ENCODE peak calls at places on chromosomes 7 and 10, in seven cellular contexts. O, H, E, F, G, J and I are unnamed samples. For H3K36me3, the result is how much of the 10 kb centered on the place peaks cover.

GRCh38 chr10:103512166-103512565 is 18.7 kb downstream of the NEURL1 start:
- DNase-seq in O (no peak), H (no peak), E (peak), F (no peak), G (no peak), J (no peak), I (no peak)

GRCh38 chr10:57338823-57339558 is 928.7 kb downstream of the IPMK start:
- DNase-seq in O (peak), H (peak), E (peak), F (no peak), G (no peak), J (no peak), I (no peak)

GRCh38 chr7:17501461-17502208 is 203.2 kb downstream of the AHR start:
- DNase-seq in O (no peak), H (no peak), E (no peak), F (no peak), G (no peak), J (no peak), I (no peak)

GRCh38 chr7:134651991-134652390 is 5.3 kb downstream of the BPGM start:
- DNase-seq in O (no peak), H (no peak), E (no peak), F (no peak), G (no peak), J (no peak), I (no peak)

GRCh38 chr10:21953585-21954057 is 49.9 kb downstream of the DNAJC1 start:
- DNase-seq in O (no peak), H (peak), E (peak), F (no peak), G (no peak), J (no peak), I (no peak)

GRCh38 chr10:103021150-103021896 is 103.2 kb downstream of the CNNM2 start:
- DNase-seq in O (no peak), H (peak), E (no peak), F (no peak), G (no peak), J (no peak), I (no peak)

GRCh38 chr7:55212838-55213237 is 152.3 kb upstream of the LANCL2 start:
- DNase-seq in O (no peak), H (no peak), E (peak), F (no peak), G (no peak), J (no peak), I (no peak)

GRCh38 chr7:122827763-122828162 is 58.5 kb downstream of the CADPS2 start:
- DNase-seq in O (no peak), H (no peak), E (no peak), F (no peak), G (no peak), J (no peak), I (no peak)

GRCh38 chr7:30172451-30172850 is 37.7 kb downstream of the MTURN start:
- DNase-seq in O (no peak), H (no peak), E (no peak), F (no peak), G (no peak), J (no peak), I (no peak)

GRCh38 chr7:7972128-7972527 is 3.5 kb downstream of the GLCCI1 start:
- DNase-seq in O (no peak), H (peak), E (peak), F (no peak), G (no peak), J (no peak), I (no peak)

GRCh38 chr10:29022513-29022912 is 266.4 kb upstream of the LYZL1 start:
- DNase-seq in O (no peak), H (peak), E (peak), F (no peak), G (no peak), J (no peak), I (no peak)

GRCh38 chr10:50063100-50063499 is 4.7 kb upstream of the WASHC2A start:
- DNase-seq in O (no peak), H (peak), E (peak), F (no peak), G (no peak), J (no peak), I (no peak)

GRCh38 chr7:1285556-1286301 is 53.1 kb downstream of the UNCX start:
- DNase-seq in O (no peak), H (no peak), E (no peak), F (no peak), G (no peak), J (no peak), I (no peak)

GRCh38 chr7:138948403-138948802 is 32.8 kb downstream of the KIAA1549 start:
- DNase-seq in O (no peak), H (no peak), E (no peak), F (no peak), G (no peak), J (no peak), I (no peak)

GRCh38 chr10:79191951-79192676 is 123.3 kb downstream of the ZMIZ1 start:
- DNase-seq in O (no peak), H (no peak), E (no peak), F (no peak), G (no peak), J (no peak), I (no peak)

GRCh38 chr10:110765513-110766375 is 106.0 kb upstream of the PDCD4 start:
- DNase-seq in O (peak), H (no peak), E (no peak), F (no peak), G (no peak), J (no peak), I (no peak)

GRCh38 chr10:77834943-77835668 is 91.4 kb downstream of the DLG5 start:
- DNase-seq in O (no peak), H (no peak), E (no peak), F (no peak), G (no peak), J (no peak), I (no peak)

GRCh38 chr7:46663025-46663424 is 742.0 kb upstream of the IGFBP3 start:
- DNase-seq in O (no peak), H (no peak), E (no peak), F (no peak), G (no peak), J (no peak), I (no peak)

GRCh38 chr10:11793762-11794479 is 29.2 kb upstream of the PROSER2 start:
- DNase-seq in O (no peak), H (no peak), E (no peak), F (no peak), G (no peak), J (no peak), I (no peak)

GRCh38 chr7:108461855-108462254 is 5.6 kb upstream of the NRCAM start:
- DNase-seq in O (no peak), H (no peak), E (peak), F (no peak), G (no peak), J (no peak), I (no peak)

GRCh38 chr10:75982611-75983369 is 551.4 kb downstream of the LRMDA start:
- DNase-seq in O (no peak), H (no peak), E (no peak), F (no peak), G (peak), J (peak), I (no peak)

GRCh38 chr7:98283127-98283886 is 1.8 kb downstream of the BRI3 start:
- DNase-seq in O (no peak), H (no peak), E (peak), F (no peak), G (no peak), J (peak), I (peak)

DNA sequence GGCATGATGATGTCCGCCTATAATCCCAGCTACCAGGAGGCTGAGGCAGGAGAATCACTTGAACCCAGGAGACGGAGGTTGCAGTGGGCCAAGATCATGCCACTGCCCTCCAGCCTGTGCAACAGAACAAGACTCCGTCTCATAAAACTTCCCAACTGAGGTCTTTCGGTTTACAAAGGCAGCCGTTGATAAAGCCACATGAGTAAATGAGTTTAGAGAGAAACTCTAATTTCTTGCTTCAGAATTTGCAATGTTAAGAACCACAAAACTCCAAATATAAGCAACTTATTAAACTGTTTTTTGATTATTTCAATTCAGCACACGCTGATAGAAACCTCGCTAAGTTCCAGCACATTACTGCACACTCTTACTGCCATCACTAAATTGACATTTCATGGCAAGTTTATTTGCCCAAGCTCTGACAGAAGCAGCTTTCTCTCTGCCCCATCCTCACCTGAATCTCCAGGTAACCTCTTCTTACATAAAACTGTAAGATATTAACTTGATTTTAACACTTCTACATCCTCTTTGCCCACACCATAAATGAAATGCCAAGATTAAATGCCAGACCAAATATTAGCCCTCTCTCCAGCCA is 67.7 kb downstream of the FGFR2 start:
- DNase-seq in O (no peak), H (no peak), E (no peak), F (no peak), G (no peak), J (no peak), I (no peak)
- H3K27ac ChIP-seq in O (no peak), H (no peak), E (no peak), F (peak), G (no peak), J (no peak), I (no peak)

DNA sequence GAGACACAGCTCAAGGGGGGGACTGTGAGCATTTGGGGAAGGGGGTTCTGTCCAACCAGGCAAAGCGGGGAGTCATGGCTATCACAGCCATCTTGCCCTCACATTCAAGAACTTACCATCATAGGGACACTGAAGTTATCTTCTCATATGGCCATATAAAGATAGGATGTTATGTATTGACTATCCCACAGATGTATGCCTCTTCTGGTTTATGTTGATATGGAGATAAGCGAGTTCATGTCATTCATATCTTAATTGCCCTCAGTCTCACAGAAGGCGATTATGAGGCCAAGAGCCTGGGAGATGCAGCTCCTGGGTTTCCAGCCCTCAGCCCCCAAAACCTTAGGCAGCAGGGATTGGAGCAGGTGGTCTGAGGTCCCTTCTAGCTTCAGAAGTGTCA is 8.5 kb upstream of the ANKRD61 start:
- DNase-seq in O (no peak), H (no peak), E (peak), F (no peak), G (no peak), J (no peak), I (no peak)
- H3K36me3 ChIP-seq in O (under half), H (under half), E (half or more), F (under half), G (under half), J (half or more), I (under half)

DNA sequence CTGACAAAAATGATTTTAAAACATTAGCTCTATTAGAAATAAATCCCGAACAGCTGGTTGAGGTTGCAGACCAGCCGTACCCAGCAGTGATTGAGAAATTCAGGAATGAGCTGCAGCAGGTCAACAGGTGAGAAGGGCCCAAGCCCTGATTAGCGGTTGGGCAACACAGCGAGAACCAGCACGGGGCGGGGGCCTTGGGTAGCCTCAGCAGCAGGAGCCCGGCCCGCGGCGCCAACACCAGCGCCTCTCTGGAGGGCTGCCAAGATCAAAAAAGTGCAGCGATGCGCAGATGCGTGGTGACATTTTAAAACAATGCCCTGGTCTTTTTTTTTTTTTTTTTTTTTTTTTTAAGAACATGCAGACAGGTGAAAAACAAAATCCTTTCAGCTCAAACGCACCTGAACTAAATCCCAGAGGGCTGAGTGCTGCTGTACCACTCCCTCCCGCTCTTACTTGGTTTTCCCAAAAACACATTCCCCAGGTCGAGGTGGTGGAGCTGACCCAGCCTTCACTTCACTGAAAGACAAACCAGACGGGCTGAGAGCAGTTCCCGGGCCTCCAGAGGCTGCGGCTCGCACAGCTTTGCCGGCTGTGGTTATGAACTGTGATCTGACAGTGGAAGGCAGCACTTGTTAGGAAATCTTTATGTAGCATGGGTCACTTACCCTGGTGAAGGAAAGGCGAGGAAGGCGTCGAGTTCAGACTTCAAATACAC is 579.3 kb downstream of the SDK1 start:
- DNase-seq in O (no peak), H (no peak), E (peak), F (no peak), G (no peak), J (no peak), I (no peak)
- H3K4me3 ChIP-seq in O (no peak), H (no peak), E (peak), F (no peak), G (no peak), J (no peak), I (no peak)

DNA sequence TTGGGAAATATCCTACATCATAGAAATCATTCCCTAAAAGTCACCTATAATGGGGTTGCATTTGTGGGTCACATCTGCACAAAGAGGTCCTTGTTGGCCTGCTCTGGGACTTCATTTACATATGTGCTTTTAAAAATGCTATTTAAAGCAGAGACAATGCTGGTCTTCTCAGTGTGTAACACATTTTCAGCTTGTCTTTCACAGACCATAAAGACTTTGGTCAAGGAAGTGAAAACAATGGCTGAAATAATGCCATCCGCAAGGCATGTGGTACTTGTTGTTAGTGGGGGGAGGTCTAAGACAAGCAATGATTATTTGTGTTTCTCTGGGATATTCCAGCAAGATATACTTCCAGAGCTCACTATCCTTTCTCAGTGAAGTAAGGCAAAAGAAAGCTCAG is 84.6 kb upstream of the PDLIM1 start:
- DNase-seq in O (no peak), H (no peak), E (no peak), F (no peak), G (no peak), J (no peak), I (no peak)
- H3K27ac ChIP-seq in O (no peak), H (no peak), E (no peak), F (no peak), G (no peak), J (peak), I (no peak)

DNA sequence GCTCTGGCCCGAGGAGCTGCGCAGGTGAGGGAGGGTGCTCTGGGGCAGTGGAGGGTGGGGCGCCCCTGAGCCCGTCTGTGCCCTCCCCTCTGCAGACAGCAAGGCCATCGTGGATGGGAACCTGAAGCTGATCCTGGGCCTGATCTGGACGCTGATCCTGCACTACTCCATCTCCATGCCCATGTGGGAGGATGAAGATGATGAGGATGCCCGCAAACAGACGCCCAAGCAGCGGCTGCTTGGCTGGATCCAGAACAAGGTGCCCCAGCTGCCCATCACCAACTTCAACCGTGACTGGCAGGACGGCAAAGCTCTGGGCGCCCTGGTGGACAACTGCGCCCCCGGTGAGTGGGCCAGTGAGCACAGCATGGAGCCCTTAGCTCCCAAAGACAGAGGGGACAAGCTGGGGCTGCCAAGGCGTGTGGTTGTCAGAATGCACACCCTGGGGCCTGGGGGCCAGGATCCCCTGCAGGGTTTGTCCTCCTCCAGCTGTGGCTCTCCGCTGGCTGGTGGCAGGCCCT is 5.1 kb downstream of the FLNC start:
- DNase-seq in O (no peak), H (no peak), E (peak), F (no peak), G (no peak), J (no peak), I (no peak)
- H3K36me3 ChIP-seq in O (under half), H (under half), E (half or more), F (under half), G (under half), J (under half), I (under half)

DNA sequence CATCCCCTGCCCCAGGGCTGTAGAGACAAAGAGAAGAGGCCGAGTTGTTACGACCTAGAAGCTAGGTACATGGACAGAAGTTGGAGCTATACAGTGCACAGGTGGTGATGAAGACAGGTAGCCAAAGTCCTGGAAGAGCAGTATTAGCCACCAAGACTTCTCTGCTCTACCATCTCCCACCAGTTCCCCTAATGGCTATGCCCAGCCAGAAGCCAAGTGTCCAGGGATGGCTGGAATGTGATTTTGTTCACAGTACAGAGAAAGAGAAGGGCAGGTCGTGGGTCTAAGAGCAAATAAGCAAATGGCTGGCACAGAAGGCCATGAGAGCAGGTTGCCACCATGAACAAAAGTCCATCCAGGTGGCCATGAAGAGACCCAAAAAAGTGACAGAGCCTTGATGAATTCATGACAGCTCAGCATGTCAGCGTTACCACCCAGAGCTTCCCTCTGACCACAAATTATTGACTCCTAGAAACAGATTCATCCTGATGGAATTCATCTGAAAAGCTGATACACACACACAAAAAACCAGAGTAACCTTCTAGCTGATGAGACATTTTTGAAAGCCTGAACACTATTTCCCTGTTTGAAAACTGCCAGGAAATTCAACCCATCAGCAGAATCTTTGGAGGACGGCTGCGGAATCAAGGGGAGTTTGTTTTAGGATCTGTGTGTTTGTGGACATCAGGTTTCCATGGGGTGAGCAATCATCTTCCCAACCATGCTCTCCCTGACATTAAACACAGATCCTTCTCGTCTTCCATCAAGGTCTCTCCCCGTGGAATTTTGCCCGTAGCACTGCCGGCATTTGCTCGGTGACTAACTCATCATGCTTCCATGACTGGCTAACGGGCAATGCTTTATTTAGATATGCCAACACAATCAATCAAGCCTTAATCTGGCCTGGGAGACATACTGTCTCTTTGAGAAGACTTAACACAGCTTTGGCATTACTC is 906.7 kb upstream of the AUTS2 start:
- DNase-seq in O (no peak), H (no peak), E (no peak), F (no peak), G (no peak), J (no peak), I (no peak)
- H3K4me3 ChIP-seq in O (no peak), H (no peak), E (no peak), F (no peak), G (no peak), J (no peak), I (no peak)

DNA sequence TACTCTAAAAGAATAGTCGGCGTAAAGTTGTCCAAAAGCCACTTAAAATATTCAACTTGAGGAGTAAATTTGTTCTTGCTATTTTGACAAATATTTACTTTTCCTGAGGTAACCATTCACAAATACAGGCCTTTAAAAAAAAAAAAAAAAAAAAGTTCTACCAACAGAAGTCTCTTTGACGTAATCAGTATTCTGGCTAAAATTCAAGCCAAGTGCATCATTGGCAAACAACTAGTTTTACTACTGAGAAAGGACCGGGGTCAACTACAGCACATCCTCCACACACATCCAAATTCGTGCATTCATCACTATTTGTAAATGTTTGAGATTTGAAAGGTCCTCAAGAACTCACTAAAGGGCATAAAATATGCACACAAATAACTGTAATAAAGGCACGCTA is 2.0 kb downstream of the OAT start:
- DNase-seq in O (no peak), H (no peak), E (no peak), F (no peak), G (peak), J (no peak), I (no peak)
- H3K27ac ChIP-seq in O (no peak), H (no peak), E (no peak), F (no peak), G (no peak), J (peak), I (no peak)

GRCh38 chr7:70700935-70701425 is 431.0 kb upstream of the GALNT17 start:
- DNase-seq in O (no peak), H (peak), E (no peak), F (no peak), G (no peak), J (no peak), I (no peak)
- H3K36me3 ChIP-seq in O (under half), H (under half), E (half or more), F (under half), G (under half), J (under half), I (under half)